ENCODE peak calls at places on chromosomes 3 and 15, in seven cellular contexts. Y is IMR-90, G is mesenchymal stem cell, L is neuronal stem cell, K is H1, E is trophoblast cell, H is H9. D is an unnamed sample.
A peak's percentile ranks its signal among the peaks of the same experiment; 100 is the strongest.

GRCh38 chr3:183378008-183378407 is 50.4 kb downstream of the MCF2L2 start:
- DNase-seq in K (no peak), L (no peak), E (no peak), Y (no peak), G (no peak), H (no peak), D (no peak)

GRCh38 chr3:189305412-189305811 is 133.6 kb downstream of the TPRG1 start:
- DNase-seq in Y (no peak), G (no peak), K (no peak), E (no peak), H (no peak), L (no peak), D (no peak)

GRCh38 chr15:72229076-72229946 is 1.7 kb downstream of the PKM start:
- DNase-seq in G (peak; percentile 70), H (no peak), Y (peak; percentile 24), E (no peak), L (no peak), K (no peak), D (peak; percentile 42)

GRCh38 chr3:117873236-117873635 is 1161.4 kb downstream of the IGSF11 start:
- DNase-seq in Y (peak; percentile 7), E (no peak), G (no peak), H (no peak), K (no peak), L (no peak), D (no peak)

GRCh38 chr15:69919816-69920215 is 177.9 kb downstream of the TLE3 start:
- DNase-seq in K (no peak), G (no peak), L (peak; percentile 77), Y (no peak), E (no peak), H (peak; percentile 65), D (peak; percentile 48)

GRCh38 chr15:79682285-79682684 is 214.5 kb downstream of the MTHFS start:
- DNase-seq in G (peak; percentile 6), Y (peak; percentile 79), L (no peak), E (no peak), K (no peak), H (no peak), D (no peak)

GRCh38 chr3:81299486-81299885 is 462.0 kb downstream of the GBE1 start:
- DNase-seq in G (no peak), K (no peak), H (no peak), L (no peak), E (peak; percentile 55), Y (no peak), D (no peak)

GRCh38 chr15:94555842-94556516 is 324.6 kb downstream of the MCTP2 start:
- DNase-seq in H (no peak), L (no peak), G (no peak), Y (no peak), K (no peak), E (no peak), D (no peak)

GRCh38 chr15:66650433-66650832 is 51.6 kb upstream of the SMAD6 start:
- DNase-seq in K (no peak), H (no peak), L (no peak), Y (no peak), E (peak; percentile 13), G (peak; percentile 63), D (no peak)

GRCh38 chr3:46833346-46834300 is 29.6 kb downstream of the MYL3 start:
- DNase-seq in G (no peak), Y (no peak), L (no peak), K (no peak), H (no peak), E (no peak), D (no peak)

GRCh38 chr3:65729973-65730372 is 308.7 kb downstream of the MAGI1 start:
- DNase-seq in G (no peak), K (no peak), Y (peak; percentile 76), H (no peak), E (no peak), L (no peak), D (no peak)

GRCh38 chr3:27914199-27914598 is 192.1 kb upstream of the EOMES start:
- DNase-seq in G (no peak), Y (no peak), H (peak; percentile 52), E (peak; percentile 8), L (peak; percentile 2), K (no peak), D (peak; percentile 68)

GRCh38 chr15:31473384-31474058 is 146.9 kb downstream of the KLF13 start:
- DNase-seq in K (no peak), Y (no peak), E (no peak), H (no peak), L (no peak), G (no peak), D (no peak)

GRCh38 chr3:152073267-152073666 is 195.5 kb upstream of the MBNL1 start:
- DNase-seq in E (no peak), H (no peak), L (no peak), K (no peak), G (no peak), Y (peak; percentile 28), D (no peak)

GRCh38 chr3:128318275-128318920 is 148.3 kb downstream of the DNAJB8 start:
- DNase-seq in Y (no peak), K (no peak), G (no peak), E (no peak), L (no peak), H (peak; percentile 29), D (no peak)

GRCh38 chr3:104947946-104948345 is 418.8 kb upstream of the ALCAM start:
- DNase-seq in H (no peak), G (no peak), E (no peak), Y (peak; percentile 79), K (no peak), L (no peak), D (no peak)

GRCh38 chr15:78642341-78642740 is 1.3 kb upstream of the CHRNB4 start:
- DNase-seq in H (no peak), Y (no peak), G (no peak), K (no peak), L (no peak), E (no peak), D (no peak)

GRCh38 chr3:126958638-126959085 is 24.3 kb upstream of the PLXNA1 start:
- DNase-seq in L (no peak), Y (no peak), H (no peak), E (no peak), G (no peak), K (no peak), D (no peak)

GRCh38 chr3:114307222-114307840 is 13.5 kb downstream of the TIGIT start:
- DNase-seq in G (no peak), E (no peak), K (no peak), H (no peak), Y (no peak), L (no peak), D (no peak)

GRCh38 chr3:5633960-5634359 is 446.5 kb downstream of the EDEM1 start:
- DNase-seq in E (no peak), Y (no peak), L (no peak), K (no peak), G (no peak), H (peak; percentile 31), D (peak; percentile 6)

GRCh38 chr15:47513496-47513895 is 203.8 kb upstream of the SEMA6D start:
- DNase-seq in K (no peak), L (no peak), H (no peak), Y (no peak), G (no peak), E (no peak), D (no peak)

GRCh38 chr3:133509482-133509881 is 64.0 kb upstream of the CDV3 start:
- DNase-seq in G (no peak), Y (peak; percentile 36), H (no peak), K (no peak), E (no peak), L (no peak), D (no peak)

DNA sequence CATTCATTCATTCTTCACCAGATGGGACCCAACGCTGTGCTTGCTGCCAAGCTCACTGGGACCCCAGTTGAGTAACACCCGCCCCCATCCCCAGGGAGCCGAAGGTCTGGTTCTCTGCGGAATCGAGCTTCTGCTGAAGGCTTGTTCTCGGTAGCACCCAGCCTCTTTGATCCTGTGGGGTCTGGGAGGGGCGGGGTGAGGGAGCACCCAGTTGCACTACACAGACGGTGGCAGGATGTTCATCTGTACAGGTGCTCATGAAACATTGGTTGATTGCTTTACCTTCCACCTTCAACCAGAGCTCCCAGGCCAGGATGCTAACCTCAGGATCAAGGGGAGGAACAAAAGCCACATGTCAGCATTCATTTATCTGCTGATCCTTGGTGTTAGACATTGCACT is 77.7 kb upstream of the RGMA start:
- DNase-seq in K (no peak), G (no peak), Y (no peak), L (no peak), H (no peak), E (no peak), D (no peak)
- H3K18ac ChIP-seq in K (peak overlapping the region; percentile 4), G (no peak overlapping the region), Y (no peak overlapping the region), L (peak overlapping the region; percentile 80), H (no peak overlapping the region), E (no peak overlapping the region), D (no peak overlapping the region)

DNA sequence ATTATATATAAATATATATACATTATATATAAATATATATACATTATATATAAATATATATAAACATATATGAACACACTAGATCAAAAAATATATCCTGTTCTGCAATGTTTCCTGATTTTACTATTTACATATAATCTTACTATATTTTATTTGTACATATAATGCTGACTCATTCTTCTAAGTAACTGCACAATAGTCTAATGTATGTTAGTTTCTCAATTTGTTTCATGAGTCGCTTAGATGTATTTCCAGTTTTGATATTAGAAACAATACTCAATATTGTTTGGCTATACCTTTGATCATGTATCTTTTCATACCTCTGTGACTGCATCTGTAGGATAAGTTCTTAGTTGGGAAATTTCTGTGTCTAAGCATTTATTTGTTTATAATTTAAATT is 669.9 kb upstream of the CCDC54 start:
- DNase-seq in E (no peak), H (no peak), G (no peak), K (no peak), L (no peak), Y (no peak), D (no peak)
- H3K18ac ChIP-seq in E (no peak overlapping the region), H (no peak overlapping the region), G (no peak overlapping the region), K (no peak overlapping the region), L (no peak overlapping the region), Y (no peak overlapping the region), D (no peak overlapping the region)

GRCh38 chr3:72615182-72615581 is 233.1 kb downstream of the SHQ1 start:
- DNase-seq in L (no peak), G (no peak), K (no peak), H (no peak), E (no peak), Y (no peak), D (no peak)
- H3K18ac ChIP-seq in L (no peak overlapping the region), G (no peak overlapping the region), K (no peak overlapping the region), H (no peak overlapping the region), E (no peak overlapping the region), Y (no peak overlapping the region), D (no peak overlapping the region)

DNA sequence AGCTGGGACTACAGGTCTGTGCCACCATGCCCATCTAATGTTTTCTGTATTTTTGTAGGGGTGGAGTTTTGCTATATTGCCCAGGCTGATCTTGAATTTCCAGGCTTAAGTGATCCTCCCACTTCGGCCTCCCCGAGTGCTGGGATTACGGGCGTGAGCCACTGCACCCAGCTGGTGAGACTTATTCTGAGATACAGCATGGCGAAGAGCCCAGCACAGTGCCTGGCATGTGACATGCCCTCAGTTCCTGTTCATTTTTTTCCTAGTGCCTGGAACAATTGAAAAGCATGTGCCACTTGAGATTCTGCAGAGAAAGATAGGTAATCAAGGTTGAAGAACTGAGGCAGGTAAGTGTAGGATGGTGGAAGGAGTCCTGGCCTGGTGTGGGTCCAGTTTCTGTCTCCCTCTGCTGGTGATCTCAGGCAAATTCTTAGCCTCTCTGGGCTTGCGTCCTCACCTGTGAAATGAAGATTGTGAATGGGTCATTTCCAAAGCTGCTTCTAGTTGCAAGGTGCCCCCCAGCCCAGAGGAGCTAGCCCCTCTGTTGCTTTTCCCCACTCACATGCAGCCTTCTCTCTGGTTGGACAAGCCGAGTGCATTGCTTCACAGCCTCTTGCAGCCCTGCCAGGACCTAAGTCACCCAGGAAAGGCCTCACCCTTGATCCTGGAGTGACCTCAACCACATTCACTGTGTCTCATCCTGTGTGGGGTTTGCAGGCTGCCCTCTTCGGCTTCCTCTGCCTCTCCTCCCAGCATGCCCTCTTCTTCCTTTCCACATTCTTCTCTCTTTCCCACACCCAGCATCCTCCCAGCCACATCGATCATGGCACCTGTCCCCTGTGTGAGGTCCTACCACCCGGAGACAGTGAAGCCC is 4.3 kb upstream of the RHCG start:
- DNase-seq in H (peak; percentile 38), E (peak; percentile 28), L (no peak), G (no peak), Y (no peak), K (no peak), D (no peak)
- H3K18ac ChIP-seq in H (no peak overlapping the region), E (no peak overlapping the region), L (no peak overlapping the region), G (no peak overlapping the region), Y (no peak overlapping the region), K (no peak overlapping the region), D (no peak overlapping the region)

D was measured in mesendoderm.